ENCODE peak calls at places on chromosomes 11 and 22, in six cellular contexts. X is caudate nucleus; P is colonic mucosa; K is IMR-90; N is stomach; Y is CD8-positive, alpha-beta T cell. Q is an unnamed sample.

GRCh38 chr22:30695351-30695762 is 683 bp downstream of the OSBP2 start:
- DNase-seq in X (no peak), P (no peak), K (no peak), N (no peak), Y (no peak), Q (no peak)

GRCh38 chr22:29664731-29665130 is 55.1 kb upstream of the CABP7 start:
- DNase-seq in X (no peak), P (no peak), K (peak), N (no peak), Y (no peak), Q (no peak)

GRCh38 chr11:117830072-117830471 is 5.5 kb upstream of the FXYD2 start:
- DNase-seq in X (no peak), P (peak), K (no peak), N (peak), Y (no peak), Q (no peak)

GRCh38 chr11:67606150-67606476 is 623 bp upstream of the NDUFV1 start:
- DNase-seq in X (no peak), P (no peak), K (peak), N (no peak), Y (no peak), Q (no peak)

GRCh38 chr11:92325416-92325815 is 100.8 kb downstream of the FAT3 start:
- DNase-seq in X (no peak), P (no peak), K (no peak), N (no peak), Y (no peak), Q (no peak)

GRCh38 chr11:35470616-35471015 is 51.3 kb upstream of the SLC1A2 start:
- DNase-seq in X (no peak), P (no peak), K (no peak), N (no peak), Y (no peak), Q (no peak)

GRCh38 chr11:9972917-9973504 is 309.1 kb downstream of the SWAP70 start:
- DNase-seq in X (no peak), P (no peak), K (peak), N (no peak), Y (no peak), Q (no peak)

GRCh38 chr11:31720225-31720624 is 90.9 kb downstream of the PAX6 start:
- DNase-seq in X (no peak), P (no peak), K (no peak), N (no peak), Y (no peak), Q (no peak)

GRCh38 chr11:76107946-76108345 is 98.4 kb downstream of the WNT11 start:
- DNase-seq in X (no peak), P (no peak), K (no peak), N (no peak), Y (no peak), Q (no peak)

GRCh38 chr11:102279641-102280170 is 37.6 kb upstream of the BIRC3 start:
- DNase-seq in X (no peak), P (peak), K (peak), N (no peak), Y (no peak), Q (no peak)

GRCh38 chr22:17931400-17931825 is 92.9 kb downstream of the MICAL3 start:
- DNase-seq in X (no peak), P (peak), K (no peak), N (peak), Y (no peak), Q (no peak)

GRCh38 chr11:6655020-6655789 is 404 bp downstream of the DCHS1 start:
- DNase-seq in X (no peak), P (no peak), K (no peak), N (no peak), Y (peak), Q (no peak)

GRCh38 chr11:61429346-61429690 is 457 bp downstream of the CPSF7 start:
- DNase-seq in X (no peak), P (peak), K (peak), N (peak), Y (peak), Q (no peak)

GRCh38 chr22:43273902-43274484 is 69.2 kb downstream of the SCUBE1 start:
- DNase-seq in X (peak), P (no peak), K (peak), N (peak), Y (peak), Q (peak)

GRCh38 chr11:69487391-69487790 is 5.9 kb downstream of the LINC01488 start:
- DNase-seq in X (no peak), P (no peak), K (no peak), N (no peak), Y (no peak), Q (no peak)

GRCh38 chr11:3989891-3990290 is 104.7 kb upstream of the RRM1 start:
- DNase-seq in X (no peak), P (no peak), K (no peak), N (no peak), Y (no peak), Q (no peak)

GRCh38 chr11:8512547-8512946 is 81.5 kb downstream of the STK33 start:
- DNase-seq in X (no peak), P (no peak), K (no peak), N (no peak), Y (no peak), Q (no peak)

GRCh38 chr11:44628730-44629361 is 63.4 kb downstream of the CD82 start:
- DNase-seq in X (no peak), P (no peak), K (no peak), N (peak), Y (peak), Q (peak)

GRCh38 chr11:76236092-76237026 is 30.1 kb upstream of the WNT11 start:
- DNase-seq in X (peak), P (no peak), K (peak), N (peak), Y (peak), Q (no peak)

GRCh38 chr11:80929406-80929805 is 1488.6 kb upstream of the TENM4 start:
- DNase-seq in X (no peak), P (no peak), K (no peak), N (no peak), Y (no peak), Q (no peak)

GRCh38 chr22:47175151-47175760 is 412.8 kb downstream of the TBC1D22A start:
- DNase-seq in X (no peak), P (no peak), K (peak), N (no peak), Y (no peak), Q (no peak)

GRCh38 chr11:13249992-13250391 is 27.6 kb upstream of the BMAL1 start:
- DNase-seq in X (no peak), P (no peak), K (no peak), N (no peak), Y (no peak), Q (no peak)

GRCh38 chr11:61973603-61974162 is 6.2 kb upstream of the FTH1 start:
- DNase-seq in X (no peak), P (peak), K (no peak), N (no peak), Y (no peak), Q (no peak)

GRCh38 chr11:43735931-43736330 is 55.4 kb downstream of the HSD17B12 start:
- DNase-seq in X (no peak), P (no peak), K (peak), N (no peak), Y (no peak), Q (no peak)

GRCh38 chr22:46934746-46935491 is 172.5 kb downstream of the TBC1D22A start:
- DNase-seq in X (no peak), P (peak), K (peak), N (no peak), Y (no peak), Q (no peak)

GRCh38 chr11:1924121-1924520 is 4.6 kb downstream of the TNNT3 start:
- DNase-seq in X (no peak), P (no peak), K (no peak), N (no peak), Y (no peak), Q (no peak)

GRCh38 chr11:95081412-95081811 is 8.2 kb upstream of the ENDOD1 start:
- DNase-seq in X (peak), P (no peak), K (no peak), N (no peak), Y (no peak), Q (no peak)

GRCh38 chr11:85694385-85694980 is 8.5 kb upstream of the CCDC89 start:
- DNase-seq in X (no peak), P (no peak), K (peak), N (no peak), Y (no peak), Q (no peak)

GRCh38 chr11:3892156-3892555 is 36.7 kb downstream of the STIM1 start:
- DNase-seq in X (no peak), P (no peak), K (no peak), N (no peak), Y (no peak), Q (no peak)

GRCh38 chr11:57279131-57279530 is 42.1 kb upstream of the APLNR start:
- DNase-seq in X (no peak), P (no peak), K (peak), N (no peak), Y (no peak), Q (no peak)

GRCh38 chr11:128523616-128524015 is 63.7 kb downstream of the ETS1 start:
- DNase-seq in X (no peak), P (no peak), K (peak), N (no peak), Y (no peak), Q (no peak)
- H3K27ac ChIP-seq in X (no peak), P (peak), K (peak), N (no peak), Y (peak), Q (peak)

GRCh38 chr22:49971232-49972162 is 10.9 kb downstream of the PIM3 start:
- DNase-seq in X (peak), P (peak), K (no peak), N (peak), Y (no peak), Q (peak)
- H3K27ac ChIP-seq in X (peak), P (peak), K (peak), N (peak), Y (peak), Q (peak)

GRCh38 chr11:27331984-27332383 is 31.0 kb downstream of the CCDC34 start:
- DNase-seq in X (no peak), P (no peak), K (peak), N (no peak), Y (no peak), Q (no peak)
- H3K27ac ChIP-seq in X (no peak), P (no peak), K (no peak), N (no peak), Y (no peak), Q (no peak)

DNA sequence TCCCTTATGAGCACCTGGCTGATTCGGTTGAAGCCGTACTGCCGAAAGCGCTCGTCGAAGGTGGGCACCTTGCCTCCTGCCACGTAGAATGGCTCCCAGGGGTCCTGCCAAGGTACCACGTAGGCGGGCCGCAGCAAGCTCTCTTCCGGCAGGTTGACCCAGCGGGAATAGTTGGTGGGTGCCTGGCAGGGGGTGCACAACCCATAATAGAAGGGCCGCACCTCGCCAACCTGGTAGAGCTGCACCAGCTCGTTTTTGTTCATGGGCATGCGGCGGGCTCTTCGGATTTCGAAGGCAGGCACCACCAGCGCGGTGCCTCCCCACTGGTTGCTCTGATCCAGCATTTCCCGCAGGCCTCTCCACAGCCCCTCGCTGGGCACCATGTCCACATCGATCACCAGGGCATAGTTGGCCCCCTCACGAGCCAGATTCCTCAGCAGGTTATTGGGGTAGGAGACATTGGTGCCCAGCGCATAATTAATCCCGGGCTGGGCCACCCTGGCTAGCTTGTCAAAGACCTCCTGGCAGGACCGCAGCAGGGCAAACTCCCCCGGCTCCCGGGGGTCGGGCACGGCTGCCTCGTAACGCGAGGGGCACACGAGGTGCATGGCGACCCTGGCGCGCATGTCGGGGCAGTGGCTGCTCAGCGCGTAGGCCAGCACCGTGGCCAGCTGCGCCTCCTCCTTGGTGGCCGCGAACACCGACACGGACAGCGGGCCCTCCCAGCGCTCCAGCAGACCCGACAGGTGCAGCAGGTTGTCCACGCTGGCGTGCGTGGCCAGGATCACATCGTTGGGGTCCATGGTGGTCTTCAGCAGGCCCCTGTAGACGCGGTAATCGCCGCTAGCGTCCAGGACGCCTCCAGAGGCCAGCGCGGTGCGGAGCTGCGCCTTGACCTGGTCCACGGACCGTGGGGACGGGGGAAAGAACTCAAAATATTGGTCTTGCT is 679 bp downstream of the B4GAT1 start:
- DNase-seq in X (no peak), P (peak), K (no peak), N (peak), Y (no peak), Q (no peak)
- H3K27ac ChIP-seq in X (peak), P (peak), K (peak), N (peak), Y (peak), Q (peak)

GRCh38 chr11:123924027-123924426 is 15.4 kb upstream of the OR4D5 start:
- DNase-seq in X (no peak), P (no peak), K (no peak), N (no peak), Y (no peak), Q (no peak)
- H3K27ac ChIP-seq in X (no peak), P (no peak), K (no peak), N (no peak), Y (no peak), Q (no peak)

GRCh38 chr11:128735935-128736610 is 42.2 kb downstream of the FLI1 start:
- DNase-seq in X (no peak), P (no peak), K (no peak), N (no peak), Y (no peak), Q (no peak)
- H3K27ac ChIP-seq in X (no peak), P (no peak), K (no peak), N (no peak), Y (no peak), Q (no peak)

GRCh38 chr11:126308271-126308671 is 4.4 kb downstream of the DCPS start:
- DNase-seq in X (no peak), P (no peak), K (no peak), N (no peak), Y (no peak), Q (no peak)

GRCh38 chr11:126310229-126310991 is 6.5 kb downstream of the DCPS start:
- DNase-seq in X (peak), P (peak), K (peak), N (peak), Y (peak), Q (peak)

GRCh38 chr11:126311464-126312291 is 7.8 kb downstream of the DCPS start:
- DNase-seq in X (no peak), P (no peak), K (no peak), N (no peak), Y (no peak), Q (no peak)

GRCh38 chr11:126312903-126313460 is 9.1 kb downstream of the DCPS start:
- DNase-seq in X (no peak), P (peak), K (no peak), N (no peak), Y (no peak), Q (no peak)

DNA sequence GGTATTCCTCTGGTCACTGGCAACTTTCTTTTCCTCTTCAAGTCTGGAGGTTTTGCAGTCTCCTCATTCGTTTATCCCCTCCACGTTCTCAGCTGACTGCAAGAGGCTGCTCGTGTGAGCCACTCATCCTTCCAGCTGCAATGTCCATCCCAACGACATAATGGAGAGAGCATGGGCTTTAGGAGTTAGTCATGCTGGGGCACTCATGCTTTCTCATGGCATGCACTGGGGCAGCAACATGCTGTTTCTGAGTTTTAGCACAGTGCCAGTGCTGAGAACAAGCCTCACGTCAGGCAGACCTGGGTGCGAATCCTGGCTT is 7.1 kb downstream of the DCPS start:
- DNase-seq in X (no peak), P (no peak), K (peak), N (no peak), Y (no peak), Q (no peak)
- H3K27ac ChIP-seq in X (no peak), P (no peak), K (no peak), N (no peak), Y (no peak), Q (peak)

DNA sequence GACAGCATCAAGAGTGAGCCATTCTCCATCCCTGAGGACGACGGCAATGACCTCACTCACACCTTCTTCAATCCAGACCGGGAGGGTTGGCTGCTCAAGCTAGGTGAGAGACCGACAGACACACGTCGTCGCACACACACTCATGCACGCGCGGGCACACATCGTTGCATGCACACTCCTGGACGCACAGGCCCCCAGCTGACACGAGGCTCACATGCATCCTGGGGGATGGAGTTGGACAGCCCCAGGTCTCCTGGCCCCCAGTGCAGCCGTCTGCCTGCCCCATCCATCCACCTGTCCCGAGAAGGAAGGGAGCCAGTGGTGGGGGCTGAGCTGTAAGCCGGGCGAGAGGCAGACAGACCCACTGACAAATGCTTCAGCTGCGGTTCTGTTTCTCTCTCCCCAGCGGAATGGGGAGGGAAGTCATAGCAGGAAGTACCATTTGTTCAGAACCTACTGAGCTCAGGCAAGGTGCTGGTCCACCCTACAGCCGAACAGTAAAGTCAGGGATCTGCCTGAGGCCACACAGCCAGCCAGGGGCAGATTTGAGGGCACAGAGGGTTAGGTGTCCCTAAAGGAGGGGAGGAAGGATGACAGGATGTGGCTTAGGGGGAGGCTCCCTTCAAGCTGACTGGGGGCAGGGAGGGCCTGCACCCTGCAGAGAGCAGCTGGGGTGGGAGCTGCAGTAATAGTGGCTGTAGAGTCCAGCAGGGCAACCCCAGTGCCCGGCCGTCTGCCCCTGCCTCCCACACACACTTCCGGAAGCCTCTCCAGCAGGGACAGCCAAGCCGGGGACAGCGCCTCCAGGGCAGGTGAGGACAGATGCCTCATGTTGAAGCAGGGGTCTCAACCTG is 27.1 kb downstream of the CYTH4 start:
- DNase-seq in X (no peak), P (no peak), K (no peak), N (no peak), Y (peak), Q (no peak)
- H3K27ac ChIP-seq in X (no peak), P (no peak), K (peak), N (peak), Y (peak), Q (peak)

GRCh38 chr22:24391836-24392217 is 35.6 kb upstream of the ADORA2A start:
- DNase-seq in X (no peak), P (no peak), K (peak), N (no peak), Y (no peak), Q (no peak)
- H3K27ac ChIP-seq in X (no peak), P (no peak), K (no peak), N (no peak), Y (no peak), Q (no peak)

Q was measured in lung.